ENCODE peak calls at places on chromosomes 5 and 9, in eight cellular contexts. One of them, this sample, is unnamed.

GRCh38 chr9:114906922-114907571 is 23.3 kb downstream of the TNFSF8 start:
- DNase-seq in GM04504: no peak
- DNase-seq in stimulated activated naive CD8-positive, alpha-beta T cell treated with anti-CD3 and anti-CD28 coated beads, Interleukin-15, amount 100 ng/mL, for 72 hours: no peak
- DNase-seq in heart left ventricle: no peak
- DNase-seq in uterus: no peak
- DNase-seq in GM12891: no peak
- DNase-seq in AG04450: no peak
- DNase-seq in GM06990: no peak
- DNase-seq in this sample: peak; percentile 51

GRCh38 chr5:16568875-16569580 is 47.8 kb downstream of the RETREG1 start:
- DNase-seq in GM04504: peak; percentile 31
- DNase-seq in AG04450: no peak
- DNase-seq in stimulated activated naive CD8-positive, alpha-beta T cell treated with anti-CD3 and anti-CD28 coated beads, Interleukin-15, amount 100 ng/mL, for 72 hours: no peak
- DNase-seq in GM06990: no peak
- DNase-seq in GM12891: no peak
- DNase-seq in uterus: no peak
- DNase-seq in heart left ventricle: no peak
- DNase-seq in this sample: no peak

GRCh38 chr5:6721442-6721841 is 8.2 kb downstream of the TENT4A start:
- DNase-seq in stimulated activated naive CD8-positive, alpha-beta T cell treated with anti-CD3 and anti-CD28 coated beads, Interleukin-15, amount 100 ng/mL, for 72 hours: no peak
- DNase-seq in heart left ventricle: no peak
- DNase-seq in GM04504: no peak
- DNase-seq in AG04450: no peak
- DNase-seq in GM06990: no peak
- DNase-seq in GM12891: no peak
- DNase-seq in uterus: no peak
- DNase-seq in this sample: no peak

GRCh38 chr9:136007276-136007675 is 46.1 kb upstream of the UBAC1 start:
- DNase-seq in heart left ventricle: no peak
- DNase-seq in GM12891: no peak
- DNase-seq in GM06990: no peak
- DNase-seq in stimulated activated naive CD8-positive, alpha-beta T cell treated with anti-CD3 and anti-CD28 coated beads, Interleukin-15, amount 100 ng/mL, for 72 hours: no peak
- DNase-seq in AG04450: no peak
- DNase-seq in GM04504: no peak
- DNase-seq in uterus: no peak
- DNase-seq in this sample: no peak

GRCh38 chr9:20305457-20305856 is 316.8 kb downstream of the MLLT3 start:
- DNase-seq in stimulated activated naive CD8-positive, alpha-beta T cell treated with anti-CD3 and anti-CD28 coated beads, Interleukin-15, amount 100 ng/mL, for 72 hours: no peak
- DNase-seq in GM04504: no peak
- DNase-seq in heart left ventricle: no peak
- DNase-seq in GM06990: no peak
- DNase-seq in uterus: no peak
- DNase-seq in AG04450: no peak
- DNase-seq in GM12891: no peak
- DNase-seq in this sample: no peak

GRCh38 chr9:93827545-93828330 is 127.4 kb downstream of the BARX1 start:
- DNase-seq in GM06990: peak; percentile 43
- DNase-seq in GM12891: peak; percentile 69
- DNase-seq in heart left ventricle: peak; percentile 42
- DNase-seq in AG04450: peak; percentile 10
- DNase-seq in stimulated activated naive CD8-positive, alpha-beta T cell treated with anti-CD3 and anti-CD28 coated beads, Interleukin-15, amount 100 ng/mL, for 72 hours: peak; percentile 61
- DNase-seq in GM04504: peak; percentile 9
- DNase-seq in uterus: no peak
- DNase-seq in this sample: peak; percentile 60

GRCh38 chr9:133725886-133726285 is 12.3 kb downstream of the SARDH start:
- DNase-seq in uterus: peak; percentile 5
- DNase-seq in stimulated activated naive CD8-positive, alpha-beta T cell treated with anti-CD3 and anti-CD28 coated beads, Interleukin-15, amount 100 ng/mL, for 72 hours: no peak
- DNase-seq in AG04450: no peak
- DNase-seq in GM04504: no peak
- DNase-seq in heart left ventricle: no peak
- DNase-seq in GM12891: no peak
- DNase-seq in GM06990: no peak
- DNase-seq in this sample: no peak

GRCh38 chr9:10366171-10366779 is 246.5 kb downstream of the PTPRD start:
- DNase-seq in heart left ventricle: no peak
- DNase-seq in GM06990: no peak
- DNase-seq in AG04450: no peak
- DNase-seq in GM12891: peak; percentile 2
- DNase-seq in GM04504: no peak
- DNase-seq in stimulated activated naive CD8-positive, alpha-beta T cell treated with anti-CD3 and anti-CD28 coated beads, Interleukin-15, amount 100 ng/mL, for 72 hours: no peak
- DNase-seq in uterus: no peak
- DNase-seq in this sample: peak; percentile 54

GRCh38 chr5:143472576-143472975 is 69.1 kb upstream of the NR3C1 start:
- DNase-seq in heart left ventricle: no peak
- DNase-seq in GM06990: no peak
- DNase-seq in GM12891: no peak
- DNase-seq in uterus: no peak
- DNase-seq in stimulated activated naive CD8-positive, alpha-beta T cell treated with anti-CD3 and anti-CD28 coated beads, Interleukin-15, amount 100 ng/mL, for 72 hours: no peak
- DNase-seq in GM04504: no peak
- DNase-seq in AG04450: peak; percentile 49
- DNase-seq in this sample: no peak

GRCh38 chr5:150070821-150071220 is 15.5 kb downstream of the CSF1R start:
- DNase-seq in GM06990: no peak
- DNase-seq in uterus: no peak
- DNase-seq in AG04450: no peak
- DNase-seq in GM04504: no peak
- DNase-seq in heart left ventricle: peak; percentile 4
- DNase-seq in stimulated activated naive CD8-positive, alpha-beta T cell treated with anti-CD3 and anti-CD28 coated beads, Interleukin-15, amount 100 ng/mL, for 72 hours: no peak
- DNase-seq in GM12891: no peak
- DNase-seq in this sample: no peak

GRCh38 chr5:38718874-38719391 is 126.9 kb upstream of the OSMR start:
- DNase-seq in GM06990: no peak
- DNase-seq in stimulated activated naive CD8-positive, alpha-beta T cell treated with anti-CD3 and anti-CD28 coated beads, Interleukin-15, amount 100 ng/mL, for 72 hours: no peak
- DNase-seq in GM12891: no peak
- DNase-seq in AG04450: no peak
- DNase-seq in uterus: no peak
- DNase-seq in GM04504: peak; percentile 48
- DNase-seq in heart left ventricle: no peak
- DNase-seq in this sample: no peak

GRCh38 chr5:93415819-93416218 is 165.2 kb downstream of the NR2F1-AS1 start:
- DNase-seq in GM12891: no peak
- DNase-seq in AG04450: no peak
- DNase-seq in uterus: no peak
- DNase-seq in heart left ventricle: no peak
- DNase-seq in GM04504: no peak
- DNase-seq in stimulated activated naive CD8-positive, alpha-beta T cell treated with anti-CD3 and anti-CD28 coated beads, Interleukin-15, amount 100 ng/mL, for 72 hours: no peak
- DNase-seq in GM06990: no peak
- DNase-seq in this sample: no peak

GRCh38 chr5:95392593-95393182 is 1.5 kb downstream of the FAM81B start:
- DNase-seq in stimulated activated naive CD8-positive, alpha-beta T cell treated with anti-CD3 and anti-CD28 coated beads, Interleukin-15, amount 100 ng/mL, for 72 hours: no peak
- DNase-seq in GM04504: no peak
- DNase-seq in AG04450: no peak
- DNase-seq in uterus: no peak
- DNase-seq in GM06990: no peak
- DNase-seq in heart left ventricle: no peak
- DNase-seq in GM12891: no peak
- DNase-seq in this sample: peak; percentile 17

GRCh38 chr9:12730198-12730597 is 37.0 kb downstream of the TYRP1 start:
- DNase-seq in GM12891: no peak
- DNase-seq in uterus: no peak
- DNase-seq in AG04450: no peak
- DNase-seq in GM06990: no peak
- DNase-seq in stimulated activated naive CD8-positive, alpha-beta T cell treated with anti-CD3 and anti-CD28 coated beads, Interleukin-15, amount 100 ng/mL, for 72 hours: no peak
- DNase-seq in heart left ventricle: no peak
- DNase-seq in GM04504: no peak
- DNase-seq in this sample: no peak

GRCh38 chr9:94952553-94953373 is 226.3 kb downstream of the AOPEP start:
- DNase-seq in GM04504: no peak
- DNase-seq in heart left ventricle: peak; percentile 46
- DNase-seq in uterus: peak; percentile 41
- DNase-seq in AG04450: no peak
- DNase-seq in GM12891: peak; percentile 54
- DNase-seq in GM06990: peak; percentile 18
- DNase-seq in stimulated activated naive CD8-positive, alpha-beta T cell treated with anti-CD3 and anti-CD28 coated beads, Interleukin-15, amount 100 ng/mL, for 72 hours: peak; percentile 3
- DNase-seq in this sample: no peak

GRCh38 chr5:109571785-109572184 is 117.9 kb upstream of the MAN2A1 start:
- DNase-seq in heart left ventricle: no peak
- DNase-seq in GM12891: no peak
- DNase-seq in uterus: no peak
- DNase-seq in GM04504: no peak
- DNase-seq in stimulated activated naive CD8-positive, alpha-beta T cell treated with anti-CD3 and anti-CD28 coated beads, Interleukin-15, amount 100 ng/mL, for 72 hours: no peak
- DNase-seq in AG04450: no peak
- DNase-seq in GM06990: no peak
- DNase-seq in this sample: no peak

GRCh38 chr5:163379298-163380155 is 57.9 kb upstream of the CCNG1 start:
- DNase-seq in GM04504: peak; percentile 5
- DNase-seq in stimulated activated naive CD8-positive, alpha-beta T cell treated with anti-CD3 and anti-CD28 coated beads, Interleukin-15, amount 100 ng/mL, for 72 hours: no peak
- DNase-seq in heart left ventricle: no peak
- DNase-seq in GM06990: no peak
- DNase-seq in uterus: no peak
- DNase-seq in AG04450: peak; percentile 20
- DNase-seq in GM12891: no peak
- DNase-seq in this sample: no peak

GRCh38 chr5:172508471-172509404 is 54.4 kb upstream of the SH3PXD2B start:
- DNase-seq in stimulated activated naive CD8-positive, alpha-beta T cell treated with anti-CD3 and anti-CD28 coated beads, Interleukin-15, amount 100 ng/mL, for 72 hours: no peak
- DNase-seq in AG04450: no peak
- DNase-seq in heart left ventricle: peak; percentile 13
- DNase-seq in uterus: peak; percentile 10
- DNase-seq in GM04504: no peak
- DNase-seq in GM06990: no peak
- DNase-seq in GM12891: no peak
- DNase-seq in this sample: no peak

GRCh38 chr9:109745335-109746283 is 34.4 kb upstream of the PALM2AKAP2 start:
- DNase-seq in GM06990: no peak
- DNase-seq in GM04504: peak; percentile 18
- DNase-seq in AG04450: peak; percentile 52
- DNase-seq in heart left ventricle: peak; percentile 59
- DNase-seq in GM12891: no peak
- DNase-seq in uterus: peak; percentile 65
- DNase-seq in stimulated activated naive CD8-positive, alpha-beta T cell treated with anti-CD3 and anti-CD28 coated beads, Interleukin-15, amount 100 ng/mL, for 72 hours: no peak
- DNase-seq in this sample: peak; percentile 27

GRCh38 chr5:159855476-159856157 is 60.7 kb upstream of the ADRA1B start:
- DNase-seq in GM12891: no peak
- DNase-seq in GM04504: no peak
- DNase-seq in AG04450: no peak
- DNase-seq in heart left ventricle: peak; percentile 24
- DNase-seq in GM06990: no peak
- DNase-seq in uterus: peak; percentile 76
- DNase-seq in stimulated activated naive CD8-positive, alpha-beta T cell treated with anti-CD3 and anti-CD28 coated beads, Interleukin-15, amount 100 ng/mL, for 72 hours: no peak
- DNase-seq in this sample: no peak

GRCh38 chr9:87327567-87328125 is 170.0 kb upstream of the DAPK1 start:
- DNase-seq in stimulated activated naive CD8-positive, alpha-beta T cell treated with anti-CD3 and anti-CD28 coated beads, Interleukin-15, amount 100 ng/mL, for 72 hours: no peak
- DNase-seq in uterus: no peak
- DNase-seq in GM04504: no peak
- DNase-seq in heart left ventricle: no peak
- DNase-seq in AG04450: no peak
- DNase-seq in GM12891: no peak
- DNase-seq in GM06990: no peak
- DNase-seq in this sample: no peak

This sample was measured in neuronal stem cell.